ENCODE peak calls at places on chromosomes 12 and 14, in nine cellular contexts. S is heart right ventricle, J is AG10803, I is astrocyte of the spinal cord, Q is IMR-90, U is pancreas, K is ascending aorta, X is PC-9, O is AG09309. Z is an unnamed sample.

GRCh38 chr12:120791669-120792176 is 66.1 kb downstream of the ACADS start:
- DNase-seq in X (no peak), S (no peak), I (no peak), U (no peak), K (no peak), Q (no peak), J (no peak), O (no peak), Z (no peak)

GRCh38 chr12:3490848-3491382 is at the start of gene PRMT8:
- DNase-seq in J (no peak), U (no peak), K (no peak), S (no peak), X (no peak), O (no peak), Q (no peak), I (peak; percentile 3), Z (no peak)

GRCh38 chr14:96105921-96106441 is 66.8 kb downstream of the C14orf132 start:
- DNase-seq in K (no peak), I (no peak), Q (no peak), U (no peak), O (no peak), X (no peak), J (peak; percentile 18), S (no peak), Z (no peak)

GRCh38 chr14:54572316-54572715 is 5.4 kb downstream of the SAMD4A start:
- DNase-seq in Q (no peak), U (no peak), I (no peak), O (no peak), X (no peak), S (no peak), J (no peak), K (no peak), Z (peak; percentile 63)

GRCh38 chr12:188910-189621 is 24.9 kb downstream of the SLC6A12 start:
- DNase-seq in J (peak; percentile 34), S (peak; percentile 67), K (no peak), U (peak; percentile 25), I (peak; percentile 39), O (no peak), Q (peak; percentile 45), X (no peak), Z (peak; percentile 64)

GRCh38 chr12:81610955-81611889 is 147.9 kb downstream of the PPFIA2 start:
- DNase-seq in X (no peak), J (no peak), I (no peak), U (no peak), O (no peak), K (no peak), Q (peak; percentile 1), S (no peak), Z (peak; percentile 43)

GRCh38 chr12:8742501-8742900 is 44.7 kb downstream of the RIMKLB start:
- DNase-seq in J (peak; percentile 84), I (peak; percentile 70), Q (peak; percentile 59), U (no peak), X (peak; percentile 39), K (no peak), S (no peak), O (peak; percentile 28), Z (peak; percentile 47)

GRCh38 chr12:96500686-96501085 is 11.3 kb downstream of the CFAP54 start:
- DNase-seq in O (no peak), K (no peak), J (peak; percentile 37), S (no peak), U (no peak), Q (peak; percentile 40), I (peak; percentile 58), X (no peak), Z (peak; percentile 61)

GRCh38 chr14:91714805-91715204 is 17.1 kb downstream of the CATSPERB start:
- DNase-seq in Q (no peak), U (no peak), I (no peak), K (no peak), O (no peak), X (no peak), J (no peak), S (no peak), Z (no peak)

GRCh38 chr12:28708918-28709371 is 440.1 kb upstream of the FAR2 start:
- DNase-seq in Q (peak; percentile 61), O (peak; percentile 75), X (no peak), K (no peak), I (peak; percentile 91), U (no peak), J (peak; percentile 94), S (no peak), Z (peak; percentile 96)

GRCh38 chr12:108302471-108303311 is 36.4 kb downstream of the CMKLR1 start:
- DNase-seq in I (peak; percentile 80), O (peak; percentile 47), X (peak; percentile 64), U (peak; percentile 56), K (peak; percentile 39), Q (no peak), J (peak; percentile 76), S (peak; percentile 81), Z (peak; percentile 63)

GRCh38 chr12:26327975-26328635 is 132.7 kb downstream of the SSPN start:
- DNase-seq in Q (no peak), X (no peak), S (no peak), I (no peak), J (no peak), U (no peak), K (no peak), O (no peak), Z (no peak)

DNA sequence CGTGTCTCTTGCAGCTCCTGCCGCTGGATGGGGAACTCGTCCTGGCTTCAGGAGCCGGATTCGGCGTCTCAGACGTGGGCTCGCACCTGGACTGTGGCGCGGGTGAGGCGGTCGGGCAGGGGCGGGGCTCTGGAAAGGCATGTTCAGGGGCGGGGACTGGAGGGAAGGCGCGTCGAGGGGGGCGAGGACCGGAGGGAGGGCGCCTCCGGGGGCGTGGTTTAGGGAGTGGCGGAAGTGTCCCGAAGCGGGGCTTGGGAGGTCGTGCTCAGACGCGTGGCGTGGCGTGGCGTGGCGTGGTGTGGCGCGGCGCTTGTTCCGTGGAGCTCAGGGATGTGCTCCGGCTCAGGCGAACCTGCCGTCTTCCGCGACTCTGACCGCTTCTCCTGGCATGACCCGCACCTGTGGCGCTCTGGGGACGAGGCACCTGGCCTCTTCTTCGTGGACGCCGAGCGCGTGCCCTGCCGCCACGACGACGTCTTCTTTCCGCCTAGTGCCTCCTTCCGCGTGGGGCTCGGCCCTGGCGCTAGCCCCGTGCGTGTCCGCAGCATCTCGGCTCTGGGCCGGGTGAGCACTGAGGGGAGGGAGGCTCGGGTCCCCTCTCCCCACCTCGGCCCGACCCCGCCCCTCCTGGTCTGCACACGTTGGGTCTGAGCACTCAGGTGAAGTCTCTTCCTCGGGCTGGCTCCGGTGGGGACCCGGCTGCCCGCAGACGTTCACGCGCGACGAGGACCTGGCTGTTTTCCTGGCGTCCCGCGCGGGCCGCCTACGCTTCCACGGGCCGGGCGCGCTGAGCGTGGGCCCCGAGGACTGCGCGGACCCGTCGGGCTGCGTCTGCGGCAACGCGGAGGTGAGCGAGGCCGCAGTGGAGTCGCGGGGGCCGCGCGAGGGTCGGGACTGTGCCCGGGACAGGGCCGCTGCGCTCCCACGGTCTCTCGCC is 6.2 kb downstream of the AMN start:
- DNase-seq in O (no peak), Q (peak; percentile 5), S (peak; percentile 63), U (peak; percentile 36), K (no peak), I (no peak), X (peak; percentile 83), J (peak; percentile 17), Z (peak; percentile 39)
- TF ChIP-seq CTCF in O (no peak), Q (no peak), S (no peak), U (no peak), K (no peak), I (no peak), X (no peak), J (no peak), Z (no peak)

GRCh38 chr14:50831704-50832130 is 755 bp upstream of the NIN start:
- DNase-seq in I (peak; percentile 13), Q (no peak), X (no peak), S (no peak), J (no peak), U (no peak), O (no peak), K (no peak), Z (no peak)

GRCh38 chr14:50829472-50830043 is 1.4 kb downstream of the NIN start:
- DNase-seq in U (no peak), X (no peak), O (no peak), S (no peak), I (no peak), Q (no peak), K (no peak), J (no peak), Z (no peak)

GRCh38 chr14:50830044-50830931 is 674 bp downstream of the NIN start:
- DNase-seq in O (no peak), S (peak; percentile 60), Q (peak; percentile 41), X (no peak), J (peak; percentile 44), K (peak; percentile 19), U (peak; percentile 26), I (peak; percentile 45), Z (peak; percentile 54)

GRCh38 chr14:50830932-50831703 is at the start of gene NIN:
- DNase-seq in Q (peak; percentile 73), X (peak; percentile 48), O (no peak), J (peak; percentile 79), U (peak; percentile 72), K (no peak), S (peak; percentile 84), I (peak; percentile 71), Z (peak; percentile 81)

GRCh38 chr14:50828738-50829471 is 2.1 kb downstream of the NIN start:
- DNase-seq in S (no peak), K (no peak), I (no peak), X (no peak), O (no peak), J (no peak), Q (no peak), U (no peak), Z (no peak)
- H3K4me3 ChIP-seq in S (no peak overlapping the region), K (no peak overlapping the region), I (peak overlapping the region; percentile 75), X (no peak overlapping the region), O (no peak overlapping the region), J (peak overlapping the region; percentile 70), Q (no peak overlapping the region), U (no peak overlapping the region), Z (peak overlapping the region; percentile 80)

GRCh38 chr12:121888478-121889266 is at the start of gene PSMD9:
- DNase-seq in O (peak; percentile 92), Q (peak; percentile 97), J (peak; percentile 97), I (peak; percentile 98), S (peak; percentile 98), K (peak; percentile 84), U (peak; percentile 96), X (peak; percentile 89), Z (peak; percentile 99)
- TF ChIP-seq CTCF in O (peak; percentile 86), Q (peak; percentile 82), J (peak; percentile 84), I (peak; percentile 87), S (peak; percentile 79), K (peak; percentile 81), U (peak; percentile 19), X (peak; percentile 63), Z (peak; percentile 86)

GRCh38 chr14:21097616-21098133 is 780 bp downstream of the ZNF219 start:
- DNase-seq in K (no peak), J (no peak), O (no peak), X (no peak), U (peak; percentile 36), S (peak; percentile 39), I (no peak), Q (no peak), Z (no peak)

GRCh38 chr14:21098134-21098891 is at the start of gene ZNF219:
- DNase-seq in J (peak; percentile 65), U (peak; percentile 54), Q (peak; percentile 27), X (no peak), O (no peak), K (no peak), S (peak; percentile 68), I (peak; percentile 30), Z (no peak)

GRCh38 chr14:21099596-21099985 is 1.1 kb upstream of the ZNF219 start:
- DNase-seq in Q (no peak), K (no peak), J (no peak), S (no peak), O (no peak), I (no peak), X (no peak), U (no peak), Z (no peak)

GRCh38 chr14:21100931-21101330 is at the start of gene TMEM253:
- DNase-seq in U (no peak), I (no peak), Q (no peak), K (no peak), S (no peak), O (no peak), X (no peak), J (no peak), Z (no peak)

GRCh38 chr14:21098892-21099595 is 589 bp upstream of the ZNF219 start:
- DNase-seq in U (no peak), K (no peak), X (no peak), S (no peak), Q (no peak), J (no peak), I (no peak), O (no peak), Z (no peak)
- H3K4me3 ChIP-seq in U (peak overlapping the region; percentile 33), K (peak overlapping the region; percentile 80), X (peak overlapping the region; percentile 81), S (peak overlapping the region; percentile 58), Q (peak overlapping the region; percentile 55), J (peak overlapping the region; percentile 76), I (peak overlapping the region; percentile 58), O (peak overlapping the region; percentile 60), Z (peak overlapping the region; percentile 60)